ENCODE peak calls at places on chromosomes 12 and 14, in six cellular contexts. W, Y, K, G, S and X are unnamed samples. For H3K27me3, the result is how much of the 10 kb centered on the place peaks cover.

GRCh38 chr14:71471604-71472003 is 460.6 kb upstream of the RGS6 start:
- DNase-seq in K (no peak), S (no peak), W (no peak), Y (no peak), G (no peak), X (no peak)

GRCh38 chr14:105537580-105538474 is 11.4 kb downstream of the TMEM121 start:
- DNase-seq in S (peak), G (peak), W (peak), Y (peak), K (peak), X (peak)

GRCh38 chr14:59679872-59680271 is 103.3 kb upstream of the CCDC175 start:
- DNase-seq in K (no peak), S (no peak), W (no peak), G (no peak), Y (no peak), X (peak)

GRCh38 chr14:99735189-99736135 is 51.4 kb downstream of the CYP46A1 start:
- DNase-seq in K (peak), G (peak), W (no peak), S (no peak), Y (no peak), X (no peak)

GRCh38 chr12:22313276-22313995 is 21.1 kb downstream of the ST8SIA1 start:
- DNase-seq in S (no peak), W (no peak), K (no peak), Y (no peak), G (no peak), X (no peak)

GRCh38 chr12:46111727-46112126 is 121.4 kb upstream of the SCAF11 start:
- DNase-seq in K (no peak), Y (no peak), G (no peak), S (no peak), W (no peak), X (no peak)

GRCh38 chr12:59850268-59850667 is 254.4 kb downstream of the SLC16A7 start:
- DNase-seq in W (no peak), K (no peak), Y (no peak), S (no peak), G (no peak), X (no peak)

GRCh38 chr12:78146365-78146772 is 315.7 kb downstream of the NAV3 start:
- DNase-seq in S (no peak), W (no peak), G (no peak), K (no peak), Y (peak), X (no peak)

GRCh38 chr12:105206686-105207374 is 29.1 kb downstream of the APPL2 start:
- DNase-seq in W (no peak), K (no peak), S (no peak), Y (no peak), G (no peak), X (no peak)

GRCh38 chr12:94263011-94263786 is 114.8 kb downstream of the PLXNC1 start:
- DNase-seq in Y (no peak), G (no peak), K (no peak), W (peak), S (peak), X (no peak)

GRCh38 chr12:133130808-133131128 is 341 bp downstream of the ZNF10 start:
- DNase-seq in S (peak), K (peak), W (no peak), Y (no peak), G (peak), X (peak)

GRCh38 chr12:113184098-113184899 is 979 bp downstream of the DDX54 start:
- DNase-seq in Y (no peak), W (no peak), K (no peak), S (no peak), G (peak), X (no peak)

GRCh38 chr12:6226701-6227096 is 26.5 kb downstream of the CD9 start:
- DNase-seq in W (no peak), S (peak), Y (no peak), G (peak), K (no peak), X (no peak)

GRCh38 chr14:105201928-105202513 is 20.9 kb upstream of the NUDT14 start:
- DNase-seq in S (peak), G (no peak), W (no peak), K (no peak), Y (no peak), X (no peak)

GRCh38 chr14:58673722-58674121 is 36.0 kb downstream of the DACT1 start:
- DNase-seq in S (no peak), Y (no peak), W (no peak), K (no peak), G (no peak), X (no peak)

GRCh38 chr12:30696486-30696885 is 817 bp upstream of the IPO8 start:
- DNase-seq in Y (no peak), W (no peak), G (no peak), S (no peak), K (no peak), X (no peak)

GRCh38 chr12:127680516-127680915 is 586.5 kb upstream of the TMEM132C start:
- DNase-seq in W (no peak), S (no peak), Y (no peak), G (no peak), K (no peak), X (no peak)

GRCh38 chr12:92021665-92022033 is 124.0 kb downstream of the BTG1 start:
- DNase-seq in W (no peak), K (no peak), Y (no peak), S (no peak), G (no peak), X (no peak)

GRCh38 chr12:110619534-110619953 is 5.6 kb downstream of the TCTN1 start:
- DNase-seq in K (no peak), G (no peak), Y (no peak), W (no peak), S (no peak), X (no peak)

GRCh38 chr12:102964872-102965271 is 7.4 kb downstream of the ASCL1 start:
- DNase-seq in Y (peak), S (no peak), W (no peak), K (no peak), G (peak), X (peak)

GRCh38 chr12:89288959-89289358 is 63.3 kb downstream of the DUSP6 start:
- DNase-seq in S (no peak), G (no peak), W (no peak), K (no peak), Y (no peak), X (no peak)

GRCh38 chr14:64705406-64706118 is 1.3 kb downstream of the PLEKHG3 start:
- DNase-seq in Y (peak), W (no peak), K (peak), G (no peak), S (no peak), X (peak)

GRCh38 chr12:116459921-116460666 is 99.1 kb upstream of the MAP1LC3B2 start:
- DNase-seq in G (no peak), K (no peak), S (no peak), W (no peak), Y (peak), X (no peak)

GRCh38 chr12:69540606-69541386 is 44.5 kb upstream of the CCT2 start:
- DNase-seq in Y (no peak), W (no peak), G (no peak), S (no peak), K (no peak), X (no peak)

GRCh38 chr12:10069099-10069498 is 29.7 kb downstream of the CLEC1A start:
- DNase-seq in S (no peak), W (no peak), K (no peak), Y (no peak), G (no peak), X (no peak)

GRCh38 chr12:29743801-29744200 is 39.9 kb downstream of the TMTC1 start:
- DNase-seq in S (no peak), Y (no peak), K (no peak), W (no peak), G (no peak), X (no peak)

GRCh38 chr12:46682148-46682547 is 143.6 kb downstream of the SLC38A4 start:
- DNase-seq in K (no peak), S (no peak), G (no peak), W (no peak), Y (no peak), X (no peak)

GRCh38 chr12:89703768-89704167 is 4.9 kb downstream of the ATP2B1 start:
- DNase-seq in G (no peak), W (no peak), K (no peak), S (no peak), Y (no peak), X (no peak)

GRCh38 chr12:67727652-67728295 is 79.2 kb downstream of the DYRK2 start:
- DNase-seq in G (no peak), K (no peak), W (no peak), S (no peak), Y (no peak), X (no peak)

GRCh38 chr14:100091386-100091785 is 26.2 kb downstream of the EVL start:
- DNase-seq in K (no peak), Y (no peak), W (no peak), S (no peak), G (no peak), X (no peak)

GRCh38 chr14:90299408-90299807 is 32.3 kb downstream of the NRDE2 start:
- DNase-seq in Y (no peak), S (no peak), W (no peak), G (peak), K (no peak), X (peak)

GRCh38 chr12:31412292-31412801 is 86.4 kb upstream of the SINHCAF start:
- DNase-seq in Y (no peak), W (no peak), K (no peak), S (no peak), G (no peak), X (no peak)

GRCh38 chr14:75282166-75282547 is 3.5 kb downstream of the FOS start:
- DNase-seq in K (no peak), G (no peak), Y (peak), S (no peak), W (peak), X (no peak)

GRCh38 chr12:5171701-5172100 is 128.0 kb downstream of the KCNA5 start:
- DNase-seq in W (no peak), S (no peak), G (no peak), Y (peak), K (no peak), X (peak)

DNA sequence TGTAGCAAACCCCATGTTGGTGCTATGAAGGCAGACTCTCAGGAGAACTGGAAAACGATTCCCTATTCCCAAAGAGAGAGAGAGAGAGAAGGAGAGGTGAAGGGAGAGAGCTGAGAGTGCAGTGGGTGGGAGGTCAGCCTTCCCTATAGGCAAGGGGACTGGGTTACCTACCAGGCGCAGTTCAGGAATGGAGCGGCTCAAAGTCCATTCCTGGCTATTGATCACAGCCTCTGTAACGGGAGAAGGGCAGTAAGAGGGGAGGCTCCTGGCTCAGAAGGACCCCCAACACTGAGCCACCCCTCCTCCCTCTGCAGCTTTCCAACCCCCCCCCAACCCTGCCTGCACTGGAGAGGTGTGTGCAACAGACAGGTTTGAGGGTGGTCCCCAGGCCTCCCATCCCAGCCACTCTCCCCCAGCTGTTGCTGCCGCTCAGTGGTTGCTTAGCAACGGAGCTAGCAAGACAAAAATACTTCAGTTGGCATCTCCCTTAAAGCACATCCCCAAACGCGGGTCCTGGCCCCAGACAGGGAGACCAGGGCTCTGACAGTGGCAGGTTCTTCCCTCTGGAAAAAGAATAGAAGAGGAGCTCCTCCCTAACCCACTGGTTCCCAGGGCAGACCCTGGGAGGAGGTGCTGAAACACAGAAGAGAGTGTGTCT is 3.2 kb downstream of the AGAP2 start:
- DNase-seq in G (no peak), W (no peak), Y (no peak), S (no peak), K (no peak), X (no peak)
- H3K27me3 ChIP-seq in G (half or more), W (under half), Y (under half), S (under half), K (under half), X (under half)

DNA sequence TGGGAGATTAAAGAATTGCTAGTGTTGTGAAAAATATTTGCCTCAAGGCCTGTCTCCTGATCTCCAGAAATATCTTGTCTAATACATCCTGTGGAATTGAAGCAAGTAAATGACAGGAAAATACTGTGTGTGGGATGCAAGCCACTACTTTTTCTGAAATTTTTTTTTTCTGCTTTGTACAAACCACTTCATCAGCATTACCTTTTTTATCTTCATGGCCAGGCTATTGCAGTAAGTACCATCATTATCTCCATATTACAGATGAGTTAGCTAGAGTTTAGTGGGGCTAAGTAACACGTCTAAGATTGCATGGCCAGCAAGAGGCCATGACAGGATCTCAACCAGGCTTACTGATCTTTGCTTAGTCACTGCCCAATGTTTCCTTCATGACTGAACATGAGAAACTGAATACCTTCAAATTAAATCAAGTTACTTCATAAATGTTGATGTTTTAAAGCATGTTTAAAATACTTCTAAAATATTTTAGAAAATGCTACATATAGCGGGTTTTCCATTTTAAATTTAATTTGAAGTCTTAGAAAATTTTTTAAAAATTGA is 273.7 kb downstream of the SLC6A15 start:
- DNase-seq in K (no peak), G (no peak), W (no peak), S (no peak), Y (no peak), X (no peak)
- H3K27ac ChIP-seq in K (no peak), G (no peak), W (no peak), S (no peak), Y (no peak), X (no peak)

DNA sequence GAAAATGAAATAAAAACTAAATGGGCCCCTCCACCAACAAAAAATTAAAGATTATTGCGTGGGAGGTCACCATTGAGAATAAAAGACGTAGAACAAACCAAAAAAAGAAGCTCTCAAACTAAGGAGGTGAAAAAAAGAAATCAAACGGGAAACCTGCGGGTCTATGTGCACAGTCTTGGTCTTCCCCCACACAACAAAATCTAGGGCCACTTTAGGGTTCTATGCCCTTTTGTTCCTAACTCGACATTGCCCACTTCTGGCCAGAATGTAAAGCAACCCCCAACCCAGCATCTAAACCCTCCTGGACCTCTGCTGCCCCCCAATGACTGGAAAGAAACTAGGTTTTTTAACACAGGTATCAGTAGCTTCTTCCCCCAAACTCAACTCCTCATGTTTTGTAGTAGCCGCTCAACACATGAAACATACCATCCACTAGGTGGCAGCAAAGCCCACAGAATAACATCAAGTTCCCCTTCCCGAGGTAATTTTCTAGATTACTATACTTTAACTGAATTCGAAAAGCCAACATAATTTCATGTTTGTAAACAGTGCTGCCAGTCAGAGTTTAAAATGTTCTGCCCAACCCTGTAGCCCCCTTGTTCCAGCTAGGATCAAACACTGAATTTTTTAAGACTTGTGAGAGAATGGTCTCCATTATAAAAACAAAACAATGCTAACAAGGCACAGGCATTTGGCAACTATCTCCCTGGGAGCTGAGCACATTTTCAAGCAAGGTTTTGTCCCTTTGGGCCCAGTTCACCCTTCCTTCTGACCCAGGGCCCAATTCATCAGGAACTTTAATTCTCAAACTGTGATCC is 18.7 kb downstream of the DAD1 start:
- DNase-seq in K (no peak), Y (peak), W (peak), S (peak), G (no peak), X (peak)
- H3K4me3 ChIP-seq in K (no peak), Y (no peak), W (peak), S (no peak), G (no peak), X (no peak)

DNA sequence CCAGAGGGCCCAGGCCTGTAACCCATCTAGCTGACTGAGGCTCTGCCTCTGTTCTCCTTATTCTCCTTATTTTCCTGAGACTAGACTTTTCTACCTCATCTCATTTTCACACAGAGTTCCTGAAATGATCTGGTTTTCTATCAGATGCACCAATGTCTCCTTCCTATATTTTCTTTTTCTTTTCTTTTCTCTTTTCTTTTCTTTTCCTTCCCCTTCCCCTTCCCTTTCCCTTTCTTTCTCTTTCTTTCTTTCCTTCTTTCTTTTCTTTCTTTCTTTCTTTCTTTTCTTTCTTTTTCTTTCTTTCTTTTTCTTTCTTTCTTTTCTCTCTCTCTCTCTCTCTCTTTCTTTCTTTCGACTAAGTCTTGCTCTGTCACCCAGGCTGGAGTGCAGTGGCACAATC is 3.0 kb upstream of the CCDC184 start:
- DNase-seq in G (no peak), Y (no peak), W (no peak), K (no peak), S (no peak), X (no peak)
- H3K27me3 ChIP-seq in G (half or more), Y (under half), W (under half), K (under half), S (under half), X (under half)

GRCh38 chr12:3972576-3972975 is 99.4 kb upstream of the PARP11 start:
- DNase-seq in S (no peak), K (no peak), Y (no peak), G (no peak), W (peak), X (no peak)

GRCh38 chr12:3973939-3974644 is 100.9 kb upstream of the PARP11 start:
- DNase-seq in S (no peak), G (no peak), W (peak), K (no peak), Y (no peak), X (no peak)

GRCh38 chr12:3975652-3976051 is 102.5 kb upstream of the PARP11 start:
- DNase-seq in W (no peak), K (no peak), Y (no peak), S (no peak), G (no peak), X (no peak)

GRCh38 chr12:3976351-3976938 is 103.2 kb upstream of the PARP11 start:
- DNase-seq in W (peak), K (no peak), Y (no peak), G (no peak), S (no peak), X (no peak)

GRCh38 chr12:3973269-3973884 is 100.2 kb upstream of the PARP11 start:
- DNase-seq in S (no peak), G (no peak), W (peak), Y (no peak), K (no peak), X (no peak)
- H3K27ac ChIP-seq in S (no peak), G (no peak), W (no peak), Y (no peak), K (no peak), X (no peak)

GRCh38 chr12:14959126-14959440 is 2.3 kb downstream of the ARHGDIB start:
- DNase-seq in G (no peak), S (no peak), Y (no peak), K (no peak), W (no peak), X (no peak)

GRCh38 chr12:14960548-14961465 is 594 bp downstream of the ARHGDIB start:
- DNase-seq in W (peak), G (no peak), Y (peak), K (no peak), S (peak), X (no peak)

GRCh38 chr12:14958361-14959125 is 2.9 kb downstream of the ARHGDIB start:
- DNase-seq in G (no peak), K (no peak), W (peak), S (no peak), Y (no peak), X (no peak)

GRCh38 chr12:14959463-14959862 is 1.9 kb downstream of the ARHGDIB start:
- DNase-seq in W (peak), G (no peak), Y (no peak), K (no peak), S (no peak), X (no peak)

DNA sequence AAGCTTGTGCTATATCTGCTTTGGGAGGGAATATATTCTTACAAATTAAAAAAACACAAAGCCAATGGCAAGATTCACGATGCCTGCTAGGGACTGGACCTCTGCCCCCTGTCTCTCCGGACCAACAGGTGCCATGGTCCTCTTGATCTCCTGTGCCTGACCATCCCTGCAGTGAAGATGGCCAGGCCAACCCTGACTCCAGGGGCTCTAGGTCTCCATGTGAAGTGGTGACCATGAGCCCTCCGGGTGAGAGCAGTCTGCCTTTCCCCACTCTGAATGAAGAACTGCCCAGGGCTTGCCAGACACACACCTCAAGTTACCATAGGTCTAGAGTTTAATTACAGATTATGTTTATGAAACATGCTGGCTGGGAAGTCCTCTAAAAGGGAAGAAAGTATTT is 1.5 kb downstream of the ARHGDIB start:
- DNase-seq in K (no peak), S (no peak), G (no peak), W (no peak), Y (no peak), X (no peak)
- H3K4me3 ChIP-seq in K (no peak), S (peak), G (peak), W (peak), Y (peak), X (no peak)

GRCh38 chr12:63151898-63152700 is 1.1 kb upstream of the AVPR1A start:
- DNase-seq in Y (peak), K (peak), S (peak), W (no peak), G (no peak), X (peak)
- H3K27me3 ChIP-seq in Y (under half), K (under half), S (under half), W (under half), G (half or more), X (under half)